ENCODE peak calls at places on chromosome 7, in four cellular contexts. I is NCI-H2081, E is NB4, O is heart left ventricle. S is an unnamed sample.

GRCh38 chr7:85688712-85689111 is 501.9 kb upstream of the SEMA3D start:
- DNase-seq in I (no peak), E (no peak), O (no peak), S (peak; percentile 81)

GRCh38 chr7:158277219-158278141 is 310.1 kb downstream of the PTPRN2 start:
- DNase-seq in E (no peak), I (no peak), O (no peak), S (no peak)

GRCh38 chr7:142139597-142140501 is 28.3 kb downstream of the MGAM2 start:
- DNase-seq in E (no peak), O (no peak), I (no peak), S (no peak)

GRCh38 chr7:82740246-82740848 is 296.8 kb upstream of the CACNA2D1 start:
- DNase-seq in O (no peak), E (peak; percentile 61), I (peak; percentile 80), S (peak; percentile 63)

GRCh38 chr7:114405427-114405826 is 9.2 kb upstream of the FOXP2 start:
- DNase-seq in O (no peak), E (peak; percentile 22), I (peak; percentile 73), S (no peak)

GRCh38 chr7:41313171-41313570 is 389.7 kb downstream of the INHBA start:
- DNase-seq in I (no peak), O (no peak), E (no peak), S (no peak)

GRCh38 chr7:94133460-94133859 is 129.3 kb upstream of the BET1 start:
- DNase-seq in I (no peak), E (no peak), O (no peak), S (no peak)

GRCh38 chr7:69245646-69246045 is 352.6 kb upstream of the AUTS2 start:
- DNase-seq in I (no peak), O (no peak), E (no peak), S (no peak)

GRCh38 chr7:117582219-117582704 is 102.4 kb downstream of the CFTR start:
- DNase-seq in O (no peak), I (no peak), E (no peak), S (no peak)

GRCh38 chr7:53794816-53795215 is 747.4 kb upstream of the VSTM2A start:
- DNase-seq in O (no peak), E (no peak), I (no peak), S (no peak)

GRCh38 chr7:147196476-147196875 is 1079.9 kb downstream of the CNTNAP2 start:
- DNase-seq in I (no peak), O (no peak), E (no peak), S (no peak)

GRCh38 chr7:74299401-74299800 is 10.2 kb downstream of the CLIP2 start:
- DNase-seq in O (no peak), I (no peak), E (peak; percentile 60), S (no peak)

GRCh38 chr7:116259821-116260440 is 49.6 kb downstream of the TES start:
- DNase-seq in I (no peak), O (no peak), E (no peak), S (no peak)

GRCh38 chr7:97027427-97028234 is 3.0 kb upstream of the DLX5 start:
- DNase-seq in O (peak; percentile 62), I (peak; percentile 95), E (peak; percentile 87), S (peak; percentile 64)

GRCh38 chr7:106773228-106773627 is 91.9 kb upstream of the PIK3CG start:
- DNase-seq in I (no peak), E (no peak), O (no peak), S (peak; percentile 52)

GRCh38 chr7:158595068-158595467 is 7.4 kb upstream of the PTPRN2 start:
- DNase-seq in O (no peak), E (peak; percentile 69), I (no peak), S (no peak)

GRCh38 chr7:38335490-38336135 is 62.2 kb upstream of the TARP start:
- DNase-seq in E (peak; percentile 99), O (peak; percentile 82), I (peak; percentile 76), S (peak; percentile 56)

GRCh38 chr7:30116771-30117170 is 18.0 kb upstream of the MTURN start:
- DNase-seq in I (no peak), E (no peak), O (no peak), S (peak; percentile 22)

GRCh38 chr7:39617010-39617409 is 6.4 kb upstream of the RALA start:
- DNase-seq in E (no peak), O (no peak), I (no peak), S (no peak)

GRCh38 chr7:5656233-5656632 is 125.2 kb downstream of the RNF216 start:
- DNase-seq in I (no peak), E (no peak), O (no peak), S (no peak)

GRCh38 chr7:19397917-19398316 is 252.7 kb upstream of the FERD3L start:
- DNase-seq in O (no peak), I (no peak), E (peak; percentile 25), S (no peak)

S was measured in G401.